ENCODE peak calls at places on chromosomes 16 and 17, in nine cellular contexts. C is stimulated activated CD4-positive, alpha-beta T cell treated with anti-CD3 and anti-CD28 coated beads, Interleukin-15, amount 100 ng/mL, for 1 hour; Z is cardiac fibroblast; P is NCI-H460; D is osteoblast; O is C1 segment of cervical spinal cord; Y is effector CD4-positive, alpha-beta T cell; B is effector memory CD4-positive, alpha-beta T cell; K is NCI-H2171 treated with DMSO at 0.1 percent for 48 hours. L is an unnamed sample.

GRCh38 chr17:21210411-21211076 is 3.4 kb downstream of the TMEM11 start:
- DNase-seq in C (no peak), Z (no peak), P (no peak), D (no peak), O (no peak), Y (no peak), B (no peak), K (peak), L (no peak)

GRCh38 chr16:87358250-87358649 is 25.3 kb downstream of the FBXO31 start:
- DNase-seq in C (no peak), Z (no peak), P (no peak), D (peak), O (no peak), Y (no peak), B (no peak), K (no peak), L (no peak)

GRCh38 chr16:74586948-74587347 is 20.0 kb downstream of the GLG1 start:
- DNase-seq in C (no peak), Z (no peak), P (no peak), D (no peak), O (no peak), Y (no peak), B (no peak), K (no peak), L (no peak)

GRCh38 chr17:42488032-42488431 is 29.4 kb downstream of the ATP6V0A1 start:
- DNase-seq in C (no peak), Z (no peak), P (no peak), D (no peak), O (no peak), Y (no peak), B (no peak), K (no peak), L (no peak)

GRCh38 chr16:72952404-72953301 is 95.3 kb downstream of the ZFHX3 start:
- DNase-seq in C (no peak), Z (peak), P (no peak), D (peak), O (no peak), Y (no peak), B (no peak), K (no peak), L (no peak)

GRCh38 chr16:28309811-28310311 is 17.5 kb downstream of the SBK1 start:
- DNase-seq in C (peak), Z (no peak), P (no peak), D (peak), O (no peak), Y (peak), B (peak), K (peak), L (no peak)

GRCh38 chr17:50148226-50149098 is 2.0 kb downstream of the PPP1R9B start:
- DNase-seq in C (peak), Z (peak), P (no peak), D (peak), O (no peak), Y (peak), B (peak), K (peak), L (no peak)

GRCh38 chr16:59295474-59295873 is 561.4 kb upstream of the GOT2 start:
- DNase-seq in C (no peak), Z (no peak), P (no peak), D (no peak), O (no peak), Y (no peak), B (no peak), K (no peak), L (no peak)

GRCh38 chr16:28317040-28317880 is 24.9 kb downstream of the SBK1 start:
- DNase-seq in C (peak), Z (peak), P (peak), D (peak), O (no peak), Y (peak), B (peak), K (peak), L (peak)

GRCh38 chr17:55540414-55541091 is 29.3 kb upstream of the SMIM36 start:
- DNase-seq in C (no peak), Z (peak), P (peak), D (peak), O (no peak), Y (no peak), B (no peak), K (no peak), L (no peak)

GRCh38 chr17:78959803-78960202 is 19.9 kb downstream of the LGALS3BP start:
- DNase-seq in C (no peak), Z (no peak), P (no peak), D (peak), O (no peak), Y (no peak), B (no peak), K (no peak), L (no peak)

GRCh38 chr16:50316848-50317630 is 50.7 kb downstream of the ADCY7 start:
- DNase-seq in C (no peak), Z (no peak), P (no peak), D (no peak), O (no peak), Y (no peak), B (no peak), K (no peak), L (no peak)

GRCh38 chr17:20073056-20073979 is 64.2 kb downstream of the SPECC1 start:
- DNase-seq in C (no peak), Z (peak), P (no peak), D (peak), O (no peak), Y (peak), B (no peak), K (no peak), L (no peak)

GRCh38 chr17:66885417-66885816 is 50.5 kb downstream of the CACNG5 start:
- DNase-seq in C (no peak), Z (no peak), P (no peak), D (no peak), O (no peak), Y (no peak), B (no peak), K (peak), L (no peak)

L was measured in caudate nucleus.